ENCODE peak calls at places on chromosomes 4 and X, in four cellular contexts. R, S, K and F are unnamed samples.

GRCh38 chrX:47420264-47420663 is 49.9 kb downstream of the ZNF157 start:
- DNase-seq in S (no peak), R (no peak), K (no peak), F (no peak)

GRCh38 chr4:32778938-32779337 is 2058.8 kb downstream of the PCDH7 start:
- DNase-seq in K (no peak), S (no peak), R (no peak), F (no peak)

GRCh38 chr4:187304131-187304530 is 580.5 kb upstream of the FAT1 start:
- DNase-seq in S (no peak), R (no peak), K (no peak), F (no peak)

GRCh38 chr4:148390311-148390710 is 51.9 kb downstream of the NR3C2 start:
- DNase-seq in R (no peak), K (no peak), S (no peak), F (no peak)

GRCh38 chrX:2965965-2966364 is 36.8 kb upstream of the ARSD start:
- DNase-seq in S (no peak), R (no peak), K (no peak), F (no peak)

GRCh38 chr4:169665039-169665732 is 44.8 kb downstream of the CLCN3 start:
- DNase-seq in K (no peak), S (no peak), R (no peak), F (no peak)

GRCh38 chr4:188986271-188986689 is 847.0 kb downstream of the TRIML1 start:
- DNase-seq in S (no peak), R (no peak), K (no peak), F (no peak)

GRCh38 chr4:17059192-17059634 is 160.8 kb upstream of the LDB2 start:
- DNase-seq in K (no peak), R (no peak), S (no peak), F (no peak)

GRCh38 chr4:183438458-183439113 is 5.8 kb upstream of the CDKN2AIP start:
- DNase-seq in S (no peak), K (no peak), R (no peak), F (no peak)

GRCh38 chr4:150493846-150494245 is 88.1 kb upstream of the MAB21L2 start:
- DNase-seq in S (no peak), K (no peak), R (no peak), F (no peak)

GRCh38 chrX:14913241-14913640 is 40.0 kb downstream of the MOSPD2 start:
- DNase-seq in R (no peak), S (no peak), K (no peak), F (no peak)

GRCh38 chr4:52982246-52982950 is 120.3 kb downstream of the RASL11B start:
- DNase-seq in R (no peak), S (no peak), K (no peak), F (no peak)

GRCh38 chr4:98572697-98573096 is 85.7 kb downstream of the TSPAN5 start:
- DNase-seq in K (no peak), R (no peak), S (no peak), F (no peak)

GRCh38 chr4:36308150-36308549 is 26.7 kb downstream of the DTHD1 start:
- DNase-seq in S (no peak), K (no peak), R (no peak), F (no peak)

GRCh38 chr4:76090241-76090691 is 15.8 kb downstream of the ART3 start:
- DNase-seq in S (no peak), R (no peak), K (no peak), F (no peak)

GRCh38 chr4:151998723-151999122 is 237.9 kb upstream of the GATB start:
- DNase-seq in R (no peak), K (no peak), S (no peak), F (no peak)

GRCh38 chr4:174564529-174564928 is 42.2 kb upstream of the HPGD start:
- DNase-seq in S (no peak), R (no peak), K (no peak), F (no peak)

GRCh38 chr4:47221721-47222120 is 190.4 kb downstream of the GABRB1 start:
- DNase-seq in S (no peak), R (no peak), K (no peak), F (no peak)

GRCh38 chrX:18875256-18875878 is 108.5 kb downstream of the PHKA2 start:
- DNase-seq in K (no peak), R (no peak), S (no peak), F (peak)

GRCh38 chr4:70913947-70914445 is 11.8 kb downstream of the MOB1B start:
- DNase-seq in K (no peak), R (no peak), S (no peak), F (no peak)

GRCh38 chr4:120664851-120665250 is 257.7 kb downstream of the PRDM5 start:
- DNase-seq in S (no peak), K (no peak), R (no peak), F (no peak)